ENCODE peak calls at places on chromosome 17, in six cellular contexts. N is tibial nerve, C is mesenchymal stem cell, F is H1, O is endodermal cell, W is colonic mucosa. X is an unnamed sample.

GRCh38 chr17:62827722-62828498 is 19.8 kb upstream of the MARCHF10 start:
- DNase-seq in O (no peak), W (no peak), F (no peak), N (no peak), C (peak; percentile 71), X (no peak)

GRCh38 chr17:56587298-56587697 is 6.2 kb upstream of the NOG start:
- DNase-seq in O (no peak), W (no peak), F (no peak), C (no peak), N (no peak), X (no peak)

GRCh38 chr17:65455972-65456343 is 105.5 kb downstream of the AXIN2 start:
- DNase-seq in W (peak; percentile 34), C (no peak), N (no peak), O (peak; percentile 83), F (peak; percentile 47), X (peak; percentile 2)

GRCh38 chr17:34670618-34671017 is 91.2 kb downstream of the TMEM132E start:
- DNase-seq in O (no peak), F (no peak), W (no peak), N (no peak), C (no peak), X (no peak)

GRCh38 chr17:76097716-76098295 is 5.8 kb downstream of the EXOC7 start:
- DNase-seq in O (no peak), W (no peak), C (no peak), N (no peak), F (no peak), X (no peak)

GRCh38 chr17:32870969-32871368 is 6.0 kb downstream of the MYO1D start:
- DNase-seq in W (no peak), N (no peak), O (no peak), F (no peak), C (peak; percentile 23), X (no peak)

GRCh38 chr17:5747964-5748363 is 163.7 kb upstream of the NLRP1 start:
- DNase-seq in F (no peak), N (no peak), C (no peak), W (no peak), O (no peak), X (no peak)

GRCh38 chr17:46061435-46061834 is 62.4 kb downstream of the STH start:
- DNase-seq in F (no peak), W (no peak), C (peak; percentile 33), N (no peak), O (no peak), X (no peak)

GRCh38 chr17:30104575-30105339 is 11.9 kb upstream of the NSRP1 start:
- DNase-seq in O (peak; percentile 94), F (peak; percentile 56), W (peak; percentile 85), N (peak; percentile 53), C (peak; percentile 96), X (peak; percentile 73)

GRCh38 chr17:41967141-41967920 is 736 bp downstream of the CNP start:
- DNase-seq in F (no peak), C (no peak), W (peak; percentile 38), O (peak; percentile 83), N (peak; percentile 63), X (no peak)

GRCh38 chr17:62601438-62601837 is 26.0 kb upstream of the MRC2 start:
- DNase-seq in W (no peak), F (no peak), O (no peak), C (no peak), N (no peak), X (no peak)

GRCh38 chr17:36994438-36994837 is 45.7 kb downstream of the AATF start:
- DNase-seq in C (peak; percentile 62), N (no peak), W (no peak), F (no peak), O (no peak), X (no peak)

GRCh38 chr17:32943647-32944191 is 15.8 kb downstream of the TMEM98 start:
- DNase-seq in F (no peak), O (peak; percentile 50), N (no peak), C (peak; percentile 77), W (no peak), X (no peak)

GRCh38 chr17:13751485-13751793 is 149.7 kb upstream of the HS3ST3A1 start:
- DNase-seq in N (no peak), W (no peak), F (no peak), O (no peak), C (no peak), X (no peak)

GRCh38 chr17:65190467-65191095 is 53.4 kb downstream of the RGS9 start:
- DNase-seq in N (no peak), C (peak; percentile 67), O (no peak), W (no peak), F (no peak), X (no peak)

GRCh38 chr17:50283246-50283645 is 9.0 kb downstream of the TMEM92 start:
- DNase-seq in F (no peak), N (no peak), W (no peak), C (no peak), O (peak; percentile 55), X (no peak)

GRCh38 chr17:30831257-30831656 is 509 bp upstream of the ATAD5 start:
- DNase-seq in F (no peak), W (no peak), N (no peak), C (no peak), O (peak; percentile 79), X (no peak)

GRCh38 chr17:66115246-66115645 is 76.7 kb downstream of the CEP112 start:
- DNase-seq in W (no peak), N (no peak), F (no peak), C (no peak), O (no peak), X (no peak)

GRCh38 chr17:37608369-37609169 is 649 bp downstream of the SYNRG start:
- DNase-seq in W (peak; percentile 38), N (no peak), F (peak; percentile 27), C (peak; percentile 59), O (no peak), X (no peak)

GRCh38 chr17:76492989-76493501 is 8.2 kb downstream of the RHBDF2 start:
- DNase-seq in N (no peak), C (peak; percentile 95), O (no peak), W (peak; percentile 65), F (no peak), X (no peak)

GRCh38 chr17:51118330-51119195 is 2.1 kb downstream of the SPAG9 start:
- DNase-seq in O (no peak), F (no peak), W (peak; percentile 90), C (no peak), N (peak; percentile 30), X (no peak)

GRCh38 chr17:31696184-31696602 is 162.9 kb downstream of the COPRS start:
- DNase-seq in C (peak; percentile 87), N (peak; percentile 70), O (peak; percentile 88), F (no peak), W (peak; percentile 40), X (no peak)

GRCh38 chr17:33125552-33125950 is 133.9 kb downstream of the SPACA3 start:
- DNase-seq in N (no peak), C (no peak), W (no peak), F (no peak), O (no peak), X (no peak)

GRCh38 chr17:29590979-29591736 is 1.7 kb upstream of the GIT1 start:
- DNase-seq in N (no peak), F (no peak), O (no peak), W (no peak), C (peak; percentile 63), X (no peak)

DNA sequence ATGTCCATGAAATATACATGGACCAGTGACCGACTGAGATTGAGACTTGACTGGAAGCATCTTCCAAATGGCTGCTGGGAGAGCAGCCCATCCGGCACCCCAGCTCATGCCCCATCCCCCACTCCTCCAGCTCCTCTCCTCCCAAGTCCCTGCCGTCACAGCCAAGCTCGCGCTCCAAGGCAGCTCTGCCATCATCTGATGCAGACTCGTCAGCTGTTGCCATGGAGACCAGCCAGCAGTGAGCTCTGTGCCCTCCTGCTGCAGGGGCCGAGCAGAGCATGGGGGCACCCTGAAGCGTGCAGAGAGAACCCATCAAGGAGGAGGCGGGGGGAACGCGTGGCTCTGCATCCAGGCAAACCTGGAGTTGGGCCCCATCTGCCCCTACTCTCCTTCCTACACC is 74.5 kb upstream of the TNRC6C start:
- DNase-seq in N (no peak), F (no peak), O (peak; percentile 73), C (peak; percentile 26), W (no peak), X (no peak)
- H3K9me3 ChIP-seq in N (no peaks in the 10 kb centered on the region), F (no peaks in the 10 kb centered on the region), O (no peaks in the 10 kb centered on the region), C (no peaks in the 10 kb centered on the region), W (no peaks in the 10 kb centered on the region), X (no peaks in the 10 kb centered on the region)

GRCh38 chr17:44607836-44608690 is 48.2 kb upstream of the MEIOC start:
- DNase-seq in F (peak; percentile 31), W (no peak), O (peak; percentile 87), C (no peak), N (no peak), X (no peak)
- H3K27ac ChIP-seq in F (no peak overlapping the region), W (no peak overlapping the region), O (peak overlapping the region; percentile 13), C (peak overlapping the region; percentile 75), N (no peak overlapping the region), X (no peak overlapping the region)

GRCh38 chr17:7022791-7023571 is at the start of gene BCL6B:
- DNase-seq in F (no peak), C (no peak), O (peak; percentile 79), W (peak; percentile 39), N (no peak), X (no peak)

GRCh38 chr17:7025240-7025639 is 2.4 kb downstream of the BCL6B start:
- DNase-seq in F (no peak), N (no peak), W (no peak), C (no peak), O (peak; percentile 36), X (no peak)

GRCh38 chr17:7024402-7024785 is 1.5 kb downstream of the BCL6B start:
- DNase-seq in N (no peak), W (peak; percentile 34), F (no peak), C (no peak), O (peak; percentile 50), X (no peak)

GRCh38 chr17:7021993-7022778 is 664 bp upstream of the BCL6B start:
- DNase-seq in N (peak; percentile 68), W (peak; percentile 82), C (peak; percentile 68), F (no peak), O (peak; percentile 97), X (no peak)

GRCh38 chr17:7023576-7024401 is 939 bp downstream of the BCL6B start:
- DNase-seq in N (peak; percentile 87), C (peak; percentile 88), F (peak; percentile 96), W (peak; percentile 98), O (peak; percentile 100), X (no peak)
- H3K4me3 ChIP-seq in N (no peak overlapping the region), C (no peak overlapping the region), F (peak overlapping the region; percentile 59), W (peak overlapping the region; percentile 25), O (no peak overlapping the region), X (no peak overlapping the region)

GRCh38 chr17:16552637-16553045 is 16.4 kb downstream of the ZNF287 start:
- DNase-seq in C (no peak), O (no peak), W (no peak), F (no peak), N (no peak), X (no peak)

DNA sequence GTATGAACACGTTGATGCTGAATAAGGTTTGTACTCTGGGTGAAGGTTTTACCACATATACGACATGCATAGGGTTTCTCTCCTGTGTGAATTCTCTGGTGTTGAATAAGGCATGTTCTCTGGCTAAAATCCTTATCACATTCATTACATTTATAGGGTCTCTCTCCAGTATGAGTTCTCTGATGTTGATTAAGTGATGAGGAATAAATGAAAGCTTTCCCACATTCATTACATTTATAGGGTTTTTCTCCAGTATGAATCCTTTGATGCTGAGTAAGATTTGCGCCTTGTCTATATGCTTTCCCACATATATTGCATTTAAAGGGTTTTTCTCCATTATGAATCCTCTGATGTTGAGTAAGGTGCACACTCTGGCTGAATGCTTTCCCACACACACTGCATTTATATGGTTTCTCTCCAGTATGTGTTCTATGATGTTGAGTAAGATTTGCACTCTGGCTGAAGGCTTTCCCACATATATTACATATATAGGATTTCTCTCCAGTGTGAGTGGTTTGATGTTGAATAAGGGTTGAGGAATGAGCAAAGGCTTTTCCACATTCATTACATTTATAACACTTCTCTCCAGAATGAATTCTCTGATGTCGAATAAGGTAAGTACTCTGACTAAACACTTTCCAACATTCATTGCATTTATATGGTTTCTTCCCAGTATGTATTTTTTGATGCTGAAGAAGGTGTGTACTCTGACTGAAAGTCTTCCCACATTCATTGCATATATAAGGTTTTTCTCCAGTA is 16.9 kb downstream of the ZNF287 start:
- DNase-seq in W (no peak), F (no peak), C (no peak), O (no peak), N (no peak), X (no peak)
- H3K9me3 ChIP-seq in W (peaks cover 10% of the 10 kb centered on the region), F (peaks cover 65% of the 10 kb centered on the region), C (peaks cover 99% of the 10 kb centered on the region), O (peaks cover 90% of the 10 kb centered on the region), N (peaks cover 15% of the 10 kb centered on the region), X (peaks cover 70% of the 10 kb centered on the region)

X was measured in Panc1.